ENCODE peak calls at places on chromosomes 12 and 14, in seven cellular contexts. G is testis, N is fibroblast of pulmonary artery, E is neural crest cell, M is kidney, Q is endothelial cell, R is dorsolateral prefrontal cortex. W is an unnamed sample.

GRCh38 chr12:96343347-96343954 is 56.8 kb downstream of the CDK17 start:
- DNase-seq in E (no peak), M (no peak), N (peak), R (no peak), Q (no peak), G (no peak), W (peak)

GRCh38 chr12:46005823-46006222 is 15.4 kb upstream of the SCAF11 start:
- DNase-seq in G (no peak), Q (no peak), R (no peak), M (no peak), N (no peak), E (no peak), W (no peak)

GRCh38 chr12:674272-674781 is 11.1 kb upstream of the NINJ2 start:
- DNase-seq in N (no peak), E (no peak), G (no peak), Q (no peak), R (no peak), M (no peak), W (no peak)

GRCh38 chr14:64733899-64734298 is 29.7 kb downstream of the PLEKHG3 start:
- DNase-seq in N (no peak), Q (no peak), R (no peak), M (no peak), G (no peak), E (no peak), W (no peak)

GRCh38 chr14:87810711-87811110 is 182.3 kb downstream of the GALC start:
- DNase-seq in R (no peak), M (no peak), G (peak), Q (no peak), N (no peak), E (no peak), W (no peak)

GRCh38 chr12:1836854-1837411 is 16.6 kb downstream of the LRTM2 start:
- DNase-seq in R (peak), G (no peak), E (no peak), Q (no peak), N (no peak), M (peak), W (no peak)

GRCh38 chr12:8980137-8980536 is 9.2 kb upstream of the KLRG1 start:
- DNase-seq in Q (no peak), N (no peak), E (no peak), M (no peak), G (no peak), R (no peak), W (no peak)

GRCh38 chr12:47652491-47653234 is 53.2 kb downstream of the RPAP3 start:
- DNase-seq in Q (no peak), N (no peak), E (no peak), G (peak), R (no peak), M (no peak), W (no peak)

GRCh38 chr12:105522166-105522825 is 191.8 kb downstream of the C12orf75 start:
- DNase-seq in N (peak), R (no peak), Q (no peak), G (no peak), E (no peak), M (no peak), W (peak)

GRCh38 chr14:104723651-104724406 is at the start of gene ADSS1:
- DNase-seq in G (peak), Q (peak), M (peak), R (peak), N (peak), E (peak), W (peak)

GRCh38 chr14:25836647-25837046 is 761.2 kb downstream of the NOVA1 start:
- DNase-seq in Q (no peak), N (no peak), E (no peak), R (no peak), G (no peak), M (no peak), W (no peak)

GRCh38 chr12:55965941-55966407 is at the start of gene PMEL:
- DNase-seq in N (no peak), G (no peak), Q (peak), M (no peak), E (no peak), R (no peak), W (no peak)

GRCh38 chr12:98973395-98973794 is 328.3 kb downstream of the APAF1 start:
- DNase-seq in N (peak), G (no peak), M (no peak), Q (no peak), R (no peak), E (no peak), W (peak)

GRCh38 chr12:77214136-77214535 is 148.8 kb upstream of the E2F7 start:
- DNase-seq in Q (no peak), N (no peak), E (no peak), M (no peak), R (no peak), G (no peak), W (no peak)

GRCh38 chr14:55071870-55072640 is 20.6 kb downstream of the MAPK1IP1L start:
- DNase-seq in Q (no peak), M (no peak), R (peak), G (peak), E (no peak), N (peak), W (peak)

GRCh38 chr14:55957950-55958349 is 160.3 kb upstream of the PELI2 start:
- DNase-seq in N (no peak), R (no peak), M (no peak), E (peak), G (no peak), Q (no peak), W (no peak)

GRCh38 chr12:44616385-44616784 is 259.7 kb downstream of the NELL2 start:
- DNase-seq in N (no peak), G (no peak), M (no peak), Q (no peak), R (no peak), E (no peak), W (no peak)

GRCh38 chr14:23481362-23481970 is 12.0 kb downstream of the NGDN start:
- DNase-seq in N (peak), G (no peak), E (peak), M (no peak), R (no peak), Q (peak), W (peak)

DNA sequence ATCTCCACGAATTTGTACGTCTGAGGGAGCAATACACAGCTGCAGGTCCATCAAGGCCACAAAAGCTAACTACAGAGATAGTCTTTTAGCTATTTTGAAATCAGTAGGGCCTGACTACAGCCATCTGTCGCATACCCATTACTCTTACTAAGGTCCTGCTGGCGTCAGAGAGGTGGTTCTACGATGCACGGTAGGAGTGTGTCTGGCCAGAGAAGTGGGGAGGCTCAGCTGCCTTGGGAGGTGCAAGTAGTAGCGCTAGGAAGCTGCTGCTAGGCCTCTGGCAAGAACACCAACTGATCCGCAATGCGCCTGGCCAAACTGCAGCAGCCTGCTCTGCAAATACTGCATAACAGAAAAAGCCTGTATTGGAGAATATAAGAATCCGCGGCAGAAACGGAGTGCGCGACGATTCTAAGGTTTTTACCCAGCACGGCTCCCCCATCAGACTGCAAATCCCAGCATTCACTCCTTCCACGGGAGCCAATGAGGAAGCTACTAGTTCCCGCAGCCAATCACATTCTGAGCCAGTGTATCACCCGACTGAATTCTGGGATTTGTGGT is 743 bp upstream of the CAND1 start:
- DNase-seq in R (peak), N (peak), E (peak), Q (peak), G (peak), M (peak), W (peak)
- TF ChIP-seq CTCF in R (no peak), N (no peak), E (no peak), Q (no peak), G (no peak), M (no peak), W (no peak)

GRCh38 chr14:103136388-103137271 is 13.4 kb downstream of the TNFAIP2 start:
- DNase-seq in M (peak), R (no peak), E (no peak), G (no peak), N (peak), Q (no peak), W (peak)
- TF ChIP-seq CTCF in M (no peak), R (no peak), E (no peak), G (no peak), N (no peak), Q (no peak), W (no peak)

GRCh38 chr12:111124183-111124582 is 203.8 kb upstream of the MYL2 start:
- DNase-seq in Q (no peak), G (no peak), N (no peak), R (no peak), M (no peak), E (no peak), W (no peak)

GRCh38 chr12:111126331-111126730 is 206.0 kb upstream of the MYL2 start:
- DNase-seq in M (no peak), E (no peak), R (no peak), N (peak), Q (no peak), G (peak), W (no peak)

GRCh38 chr12:111122458-111122878 is 202.1 kb upstream of the MYL2 start:
- DNase-seq in N (no peak), R (no peak), E (no peak), Q (no peak), G (no peak), M (no peak), W (no peak)

GRCh38 chr12:111123390-111123789 is 203.0 kb upstream of the MYL2 start:
- DNase-seq in M (no peak), N (no peak), R (no peak), G (no peak), E (no peak), Q (no peak), W (no peak)

GRCh38 chr12:111121840-111122239 is 201.5 kb upstream of the MYL2 start:
- DNase-seq in Q (no peak), N (no peak), G (no peak), R (no peak), M (no peak), E (no peak), W (no peak)
- TF ChIP-seq CTCF in Q (no peak), N (no peak), G (no peak), R (no peak), M (no peak), E (peak), W (no peak)

DNA sequence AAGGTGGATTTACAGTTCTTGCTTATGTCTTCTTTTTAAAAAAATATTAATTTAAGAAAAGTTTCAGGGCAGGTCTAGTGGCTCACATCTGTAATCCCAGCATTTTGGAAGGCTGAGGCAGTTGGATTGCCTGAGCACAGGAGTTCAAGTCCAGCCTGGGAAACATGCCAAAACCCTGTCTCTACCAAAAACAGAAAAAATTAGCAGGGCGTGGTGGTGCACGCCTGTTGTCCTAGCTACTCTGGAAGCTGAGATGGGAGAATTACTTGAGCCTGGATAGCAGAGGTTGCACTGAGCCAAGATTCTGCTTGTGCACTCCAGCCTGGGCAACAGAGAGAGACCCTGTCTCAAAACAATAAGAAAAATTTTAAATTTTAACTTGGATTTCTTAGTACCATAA is 5.4 kb upstream of the TAS2R46 start:
- DNase-seq in N (peak), E (no peak), Q (no peak), R (no peak), M (no peak), G (no peak), W (peak)
- TF ChIP-seq CTCF in N (no peak), E (no peak), Q (no peak), R (no peak), M (no peak), G (no peak), W (no peak)

GRCh38 chr14:103336191-103336590 is 2.2 kb downstream of the EIF5 start:
- DNase-seq in M (no peak), R (no peak), G (no peak), Q (no peak), N (no peak), E (no peak), W (no peak)

GRCh38 chr14:103334644-103335603 is 887 bp downstream of the EIF5 start:
- DNase-seq in G (peak), E (peak), M (peak), R (peak), N (peak), Q (peak), W (peak)

GRCh38 chr14:103339561-103339960 is 5.5 kb downstream of the EIF5 start:
- DNase-seq in M (no peak), R (no peak), Q (no peak), G (no peak), N (no peak), E (no peak), W (no peak)

GRCh38 chr14:103340480-103341212 is 6.6 kb downstream of the EIF5 start:
- DNase-seq in Q (no peak), G (no peak), R (no peak), N (no peak), E (no peak), M (no peak), W (no peak)

GRCh38 chr14:103337794-103338193 is 3.8 kb downstream of the EIF5 start:
- DNase-seq in Q (no peak), M (no peak), G (no peak), E (no peak), R (no peak), N (no peak), W (no peak)
- TF ChIP-seq CTCF in Q (no peak), M (no peak), G (no peak), E (no peak), R (no peak), N (no peak), W (no peak)

GRCh38 chr12:65667932-65668331 is 156.4 kb upstream of the HMGA2 start:
- DNase-seq in Q (no peak), G (no peak), N (no peak), R (no peak), M (no peak), E (no peak), W (peak)
- TF ChIP-seq CTCF in Q (no peak), G (no peak), N (no peak), R (no peak), M (no peak), E (no peak), W (no peak)

DNA sequence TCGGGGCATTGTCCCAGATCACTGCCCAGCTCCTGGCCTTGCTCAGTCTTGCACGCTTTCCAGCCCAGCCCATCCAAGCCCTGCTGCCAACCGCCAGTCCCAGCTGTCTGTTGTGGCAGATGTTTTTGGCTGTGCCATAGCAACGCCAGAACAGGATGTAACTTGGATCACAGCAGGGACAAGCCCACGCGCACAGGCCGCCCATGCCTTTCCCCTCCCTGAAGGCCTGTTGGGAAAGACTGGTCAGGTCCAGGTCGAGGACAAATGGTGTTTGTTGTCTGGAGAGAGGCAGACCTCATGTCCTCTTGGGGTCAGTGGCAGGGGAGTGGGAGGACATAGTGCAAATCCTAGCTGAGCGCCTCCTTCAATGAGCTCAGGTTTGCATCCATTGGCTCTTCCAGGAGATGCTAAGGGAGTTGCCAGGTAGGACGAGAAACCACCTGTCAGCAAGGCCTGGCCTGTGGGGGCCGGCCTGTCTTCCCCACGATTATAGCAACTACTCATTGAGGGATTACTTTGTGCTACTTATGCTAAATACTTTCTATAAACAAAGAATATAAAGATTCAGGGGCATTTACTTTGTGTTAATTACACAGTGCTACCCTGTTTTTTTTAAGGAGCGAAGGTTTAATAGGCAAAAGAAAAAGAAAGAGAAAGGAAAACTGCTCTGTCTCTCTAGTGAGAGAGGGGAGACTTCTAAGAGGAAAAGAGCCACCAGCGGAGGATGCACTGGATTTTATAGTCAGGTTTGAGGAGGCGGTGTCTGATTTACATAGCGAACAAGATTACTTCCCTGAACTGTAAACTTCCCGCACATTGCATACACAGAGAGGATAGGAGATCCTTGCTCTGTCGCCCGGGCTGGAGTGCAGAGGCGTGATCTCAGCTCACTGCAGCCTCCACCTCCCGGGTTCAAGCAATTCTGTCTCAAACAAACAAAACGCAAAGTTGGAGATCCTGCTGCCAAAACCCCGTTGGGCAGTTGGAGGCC is 42.8 kb upstream of the CORO1C start:
- DNase-seq in N (peak), M (peak), R (peak), G (peak), E (peak), Q (peak), W (peak)
- TF ChIP-seq CTCF in N (no peak), M (no peak), R (no peak), G (no peak), E (no peak), Q (no peak), W (no peak)

GRCh38 chr12:121545459-121545858 is 35.4 kb downstream of the KDM2B start:
- DNase-seq in M (no peak), R (no peak), N (no peak), G (no peak), Q (no peak), E (no peak), W (no peak)

GRCh38 chr12:121549075-121549474 is 31.7 kb downstream of the KDM2B start:
- DNase-seq in Q (no peak), G (no peak), R (no peak), E (no peak), M (no peak), N (no peak), W (no peak)

DNA sequence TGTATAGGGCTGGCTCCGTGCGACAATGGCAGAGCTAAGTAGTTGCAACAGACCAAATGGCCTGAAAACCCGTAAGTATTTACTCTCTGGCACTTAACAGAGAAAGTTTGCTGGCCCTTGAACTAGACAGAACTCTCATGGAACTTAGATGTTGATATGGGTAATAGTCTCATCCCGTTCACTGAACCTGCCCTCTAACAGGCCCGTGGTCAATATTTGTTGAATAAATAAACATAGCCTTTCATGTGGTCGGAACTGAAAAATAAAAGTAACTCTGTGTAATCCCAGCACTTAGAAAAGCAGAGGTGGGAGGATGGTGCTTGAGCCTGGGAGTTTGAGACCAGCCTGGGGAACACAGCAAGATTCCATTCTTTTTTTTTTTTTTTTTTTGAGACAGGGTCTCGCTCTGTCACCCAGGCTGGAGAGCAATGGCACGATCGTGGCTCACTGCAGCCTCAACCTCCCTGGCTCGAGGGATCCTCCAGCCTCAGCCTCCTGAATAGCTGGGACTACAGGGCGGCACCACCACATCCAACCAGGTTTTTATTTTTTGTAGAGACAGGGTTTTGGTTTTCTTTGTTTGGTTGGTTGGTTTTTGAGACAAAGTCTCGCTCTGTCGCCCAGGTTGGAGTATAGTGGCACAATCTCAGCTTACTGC is 29.7 kb downstream of the KDM2B start:
- DNase-seq in G (no peak), R (no peak), Q (no peak), M (no peak), E (no peak), N (no peak), W (no peak)
- TF ChIP-seq CTCF in G (no peak), R (no peak), Q (no peak), M (no peak), E (no peak), N (no peak), W (no peak)

W was measured in cardiac fibroblast.